ENCODE peak calls at places on chromosomes 13 and 19, in nine cellular contexts. H is stomach; Z is tibial artery; L is hepatocyte; A is thoracic aorta; K is transverse colon; W is SK-N-SH; Q is uterus; P is CD8-positive, alpha-beta memory T cell. Y is an unnamed sample. For H3K4me1, the result is how much of the 10 kb centered on the place peaks cover.

GRCh38 chr19:14517840-14518505 is at the start of gene DNAJB1:
- DNase-seq in H (peak), Z (peak), L (peak), A (no peak), K (peak), W (peak), Q (peak), P (peak), Y (peak)

GRCh38 chr13:51229731-51230130 is 7.5 kb downstream of the FAM124A start:
- DNase-seq in H (no peak), Z (no peak), L (no peak), A (no peak), K (no peak), W (no peak), Q (no peak), P (no peak), Y (no peak)

GRCh38 chr13:73429691-73430090 is 370.9 kb downstream of the KLF5 start:
- DNase-seq in H (no peak), Z (no peak), L (no peak), A (no peak), K (no peak), W (no peak), Q (no peak), P (no peak), Y (peak)

GRCh38 chr19:55459950-55460657 is 1.3 kb downstream of the ISOC2 start:
- DNase-seq in H (no peak), Z (no peak), L (no peak), A (no peak), K (no peak), W (peak), Q (no peak), P (no peak), Y (peak)

GRCh38 chr19:47704656-47705055 is 8.6 kb upstream of the EHD2 start:
- DNase-seq in H (no peak), Z (no peak), L (no peak), A (no peak), K (no peak), W (no peak), Q (no peak), P (no peak), Y (no peak)

GRCh38 chr19:45311640-45312039 is 11.0 kb downstream of the CKM start:
- DNase-seq in H (no peak), Z (no peak), L (no peak), A (no peak), K (no peak), W (no peak), Q (no peak), P (no peak), Y (no peak)

GRCh38 chr19:23407597-23407996 is 12.3 kb upstream of the ZNF91 start:
- DNase-seq in H (no peak), Z (no peak), L (no peak), A (no peak), K (no peak), W (no peak), Q (no peak), P (no peak), Y (peak)

GRCh38 chr13:23586336-23586735 is 16.1 kb downstream of the TNFRSF19 start:
- DNase-seq in H (no peak), Z (no peak), L (no peak), A (no peak), K (no peak), W (no peak), Q (no peak), P (no peak), Y (no peak)

GRCh38 chr13:42396501-42396900 is 124.5 kb downstream of the AKAP11 start:
- DNase-seq in H (no peak), Z (no peak), L (no peak), A (no peak), K (no peak), W (no peak), Q (no peak), P (peak), Y (no peak)

GRCh38 chr19:50387176-50387867 is 3.2 kb downstream of the POLD1 start:
- DNase-seq in H (no peak), Z (no peak), L (no peak), A (no peak), K (no peak), W (no peak), Q (no peak), P (no peak), Y (peak)

GRCh38 chr19:45772130-45772880 is 3.3 kb upstream of the SIX5 start:
- DNase-seq in H (peak), Z (no peak), L (no peak), A (no peak), K (no peak), W (no peak), Q (no peak), P (no peak), Y (no peak)

GRCh38 chr13:27634231-27634630 is 12.5 kb downstream of the POLR1D start:
- DNase-seq in H (no peak), Z (no peak), L (no peak), A (no peak), K (no peak), W (no peak), Q (no peak), P (no peak), Y (no peak)

GRCh38 chr19:13100871-13101589 is 1.6 kb downstream of the LYL1 start:
- DNase-seq in H (no peak), Z (peak), L (no peak), A (no peak), K (no peak), W (no peak), Q (no peak), P (no peak), Y (no peak)

GRCh38 chr19:19170053-19170945 is at the start of gene MEF2B:
- DNase-seq in H (peak), Z (no peak), L (peak), A (no peak), K (peak), W (peak), Q (peak), P (peak), Y (peak)

GRCh38 chr13:91655731-91656130 is 257.3 kb downstream of the GPC5 start:
- DNase-seq in H (no peak), Z (no peak), L (no peak), A (no peak), K (no peak), W (no peak), Q (no peak), P (no peak), Y (no peak)

GRCh38 chr13:49444517-49445395 is 682 bp downstream of the SETDB2 start:
- DNase-seq in H (no peak), Z (no peak), L (peak), A (no peak), K (peak), W (peak), Q (no peak), P (peak), Y (peak)

GRCh38 chr19:12244370-12244769 is 50.3 kb downstream of the ZNF44 start:
- DNase-seq in H (no peak), Z (no peak), L (no peak), A (no peak), K (no peak), W (no peak), Q (no peak), P (no peak), Y (no peak)

GRCh38 chr13:113364933-113365371 is 1.0 kb upstream of the GRTP1 start:
- DNase-seq in H (no peak), Z (peak), L (no peak), A (no peak), K (no peak), W (peak), Q (peak), P (no peak), Y (no peak)

GRCh38 chr19:29378543-29379105 is 147.2 kb upstream of the VSTM2B start:
- DNase-seq in H (no peak), Z (peak), L (no peak), A (no peak), K (no peak), W (no peak), Q (no peak), P (no peak), Y (no peak)

GRCh38 chr19:2478756-2479555 is 3.0 kb downstream of the GADD45B start:
- DNase-seq in H (peak), Z (peak), L (peak), A (peak), K (peak), W (no peak), Q (peak), P (peak), Y (peak)

GRCh38 chr19:48393559-48394330 is at the start of gene GRIN2D:
- DNase-seq in H (no peak), Z (no peak), L (peak), A (no peak), K (peak), W (peak), Q (no peak), P (no peak), Y (peak)

GRCh38 chr13:51797664-51798488 is 6.1 kb downstream of the DHRS12 start:
- DNase-seq in H (peak), Z (no peak), L (peak), A (no peak), K (peak), W (peak), Q (peak), P (peak), Y (peak)

GRCh38 chr19:41871573-41872383 is 5.3 kb upstream of the CD79A start:
- DNase-seq in H (no peak), Z (no peak), L (no peak), A (no peak), K (peak), W (peak), Q (no peak), P (peak), Y (no peak)
- H3K4me1 ChIP-seq in H (half or more), Z (under half), L (under half), A (under half), K (half or more), W (under half), Q (under half), P (half or more), Y (under half)

GRCh38 chr13:98584668-98585397 is 7.9 kb upstream of the STK24 start:
- DNase-seq in H (no peak), Z (no peak), L (no peak), A (no peak), K (no peak), W (no peak), Q (no peak), P (no peak), Y (no peak)
- H3K27ac ChIP-seq in H (no peak), Z (peak), L (no peak), A (peak), K (peak), W (no peak), Q (no peak), P (no peak), Y (no peak)

GRCh38 chr19:58556633-58557252 is 1.7 kb downstream of the UBE2M start:
- DNase-seq in H (no peak), Z (peak), L (no peak), A (no peak), K (no peak), W (no peak), Q (no peak), P (no peak), Y (no peak)

GRCh38 chr19:58559275-58560006 is 1.0 kb upstream of the UBE2M start:
- DNase-seq in H (peak), Z (peak), L (peak), A (peak), K (peak), W (peak), Q (peak), P (peak), Y (peak)

GRCh38 chr19:58557253-58558065 is 952 bp downstream of the UBE2M start:
- DNase-seq in H (no peak), Z (peak), L (peak), A (no peak), K (no peak), W (no peak), Q (no peak), P (no peak), Y (no peak)

GRCh38 chr19:58558623-58559274 is 338 bp upstream of the UBE2M start:
- DNase-seq in H (peak), Z (peak), L (peak), A (peak), K (peak), W (peak), Q (peak), P (peak), Y (peak)

DNA sequence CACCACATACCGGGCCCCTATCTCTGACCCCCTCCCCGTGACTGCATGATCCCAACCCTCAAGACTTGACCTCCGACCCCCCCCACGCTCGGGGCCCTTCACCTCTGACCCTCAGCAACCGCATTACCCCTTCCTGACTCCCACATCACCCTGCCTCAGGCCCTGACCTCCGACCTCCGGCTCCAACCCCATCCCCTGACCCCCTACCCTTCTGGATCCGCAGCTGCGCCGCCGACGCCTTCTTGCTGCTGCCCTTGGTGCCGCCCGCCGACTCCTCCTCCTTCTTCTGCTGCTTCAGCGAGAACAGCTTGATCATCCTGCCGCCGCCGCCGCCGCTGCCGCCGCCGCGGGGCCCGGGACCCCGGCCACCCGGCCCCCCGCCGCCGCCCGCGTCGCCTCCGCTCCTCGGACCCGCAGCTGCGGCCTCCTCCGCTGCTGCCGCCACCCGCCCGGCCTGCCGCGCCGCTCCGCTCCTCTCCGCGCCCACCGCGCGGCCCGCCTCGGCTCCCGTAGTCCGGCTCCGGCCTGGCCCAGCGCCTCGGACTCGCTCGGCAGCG is at the start of gene UBE2M:
- DNase-seq in H (peak), Z (peak), L (peak), A (no peak), K (peak), W (no peak), Q (peak), P (peak), Y (peak)
- H3K4me1 ChIP-seq in H (half or more), Z (half or more), L (under half), A (under half), K (half or more), W (half or more), Q (under half), P (half or more), Y (under half)

GRCh38 chr13:40749327-40749726 is 21.7 kb downstream of the MRPS31 start:
- DNase-seq in H (no peak), Z (no peak), L (no peak), A (no peak), K (no peak), W (no peak), Q (no peak), P (no peak), Y (no peak)

GRCh38 chr13:40756042-40756441 is 14.9 kb downstream of the MRPS31 start:
- DNase-seq in H (no peak), Z (no peak), L (no peak), A (no peak), K (no peak), W (no peak), Q (no peak), P (no peak), Y (no peak)

GRCh38 chr13:40758811-40759210 is 12.2 kb downstream of the MRPS31 start:
- DNase-seq in H (no peak), Z (no peak), L (no peak), A (no peak), K (no peak), W (no peak), Q (no peak), P (no peak), Y (no peak)

GRCh38 chr13:40755082-40755755 is 15.8 kb downstream of the MRPS31 start:
- DNase-seq in H (no peak), Z (no peak), L (no peak), A (no peak), K (peak), W (no peak), Q (no peak), P (no peak), Y (no peak)
- H3K27ac ChIP-seq in H (no peak), Z (no peak), L (no peak), A (no peak), K (peak), W (no peak), Q (no peak), P (no peak), Y (no peak)

GRCh38 chr19:10567696-10568443 is 909 bp downstream of the CDKN2D start:
- DNase-seq in H (no peak), Z (no peak), L (no peak), A (no peak), K (no peak), W (no peak), Q (no peak), P (no peak), Y (no peak)
- H3K4me1 ChIP-seq in H (half or more), Z (under half), L (under half), A (under half), K (half or more), W (under half), Q (under half), P (under half), Y (under half)

DNA sequence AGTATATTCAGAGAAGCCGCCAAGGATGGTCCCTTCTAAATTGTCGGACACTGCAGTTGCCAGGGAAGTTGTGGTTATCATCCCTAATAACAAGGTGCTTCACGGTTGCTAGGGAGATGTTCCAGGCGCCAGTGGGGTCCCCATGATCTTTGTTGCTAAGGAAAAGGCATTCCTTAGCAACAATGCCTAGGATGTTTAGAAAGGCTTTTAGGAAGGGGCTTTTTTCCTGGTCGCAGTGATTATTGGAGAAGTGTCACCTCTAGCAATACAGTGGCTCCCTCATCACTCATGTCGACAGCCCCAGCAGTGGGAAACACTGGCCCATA is 6.3 kb upstream of the TMC4 start:
- DNase-seq in H (no peak), Z (no peak), L (no peak), A (no peak), K (no peak), W (no peak), Q (no peak), P (no peak), Y (no peak)
- H3K27ac ChIP-seq in H (no peak), Z (no peak), L (no peak), A (no peak), K (no peak), W (no peak), Q (no peak), P (no peak), Y (no peak)

DNA sequence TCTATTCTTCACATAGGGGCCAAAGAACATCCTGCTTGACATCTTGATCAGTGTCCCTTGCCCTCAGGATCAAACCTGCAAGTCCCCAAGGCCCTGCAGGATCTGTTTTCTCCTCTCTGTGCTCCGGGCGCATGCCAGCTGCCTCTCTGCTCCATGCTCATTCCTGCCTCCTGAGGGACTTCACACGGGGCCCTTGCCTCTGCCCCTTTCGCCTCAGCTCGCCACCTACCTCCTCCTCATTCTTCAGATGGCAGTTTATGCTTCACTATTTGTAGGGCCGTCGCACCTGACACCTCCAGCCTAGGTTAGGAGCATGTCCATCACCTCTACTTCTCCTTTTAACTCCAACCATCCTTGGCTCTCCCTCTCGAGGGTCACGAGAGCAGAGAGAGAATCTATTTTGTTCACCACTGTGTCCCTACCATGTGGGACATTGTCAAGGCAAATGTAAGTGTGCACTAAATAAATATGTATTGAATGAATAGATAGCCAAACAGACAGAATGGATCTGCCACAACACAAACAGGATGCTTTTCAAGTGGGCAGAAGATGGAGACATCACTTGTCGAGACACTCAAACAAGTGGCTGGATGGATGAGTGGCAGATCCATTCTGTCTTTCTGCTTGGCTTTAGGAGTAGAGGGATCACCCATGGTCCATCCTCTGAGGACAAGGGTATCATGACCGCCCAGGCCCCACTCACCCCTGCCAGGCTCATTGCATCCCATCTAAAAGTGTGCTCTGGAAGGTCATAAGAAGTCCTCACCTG is 29.6 kb downstream of the ACTN4 start:
- DNase-seq in H (no peak), Z (no peak), L (no peak), A (no peak), K (no peak), W (no peak), Q (no peak), P (no peak), Y (no peak)
- H3K4me1 ChIP-seq in H (half or more), Z (half or more), L (half or more), A (under half), K (half or more), W (under half), Q (under half), P (half or more), Y (under half)

GRCh38 chr19:5308471-5309437 is 31.9 kb downstream of the PTPRS start:
- DNase-seq in H (peak), Z (peak), L (peak), A (peak), K (peak), W (peak), Q (peak), P (no peak), Y (no peak)

GRCh38 chr19:5307655-5308054 is 33.0 kb downstream of the PTPRS start:
- DNase-seq in H (no peak), Z (no peak), L (no peak), A (no peak), K (no peak), W (no peak), Q (no peak), P (no peak), Y (no peak)

GRCh38 chr19:5312058-5312457 is 28.6 kb downstream of the PTPRS start:
- DNase-seq in H (no peak), Z (no peak), L (no peak), A (no peak), K (no peak), W (no peak), Q (no peak), P (no peak), Y (no peak)

GRCh38 chr19:5306531-5306930 is 34.1 kb downstream of the PTPRS start:
- DNase-seq in H (no peak), Z (no peak), L (no peak), A (no peak), K (no peak), W (no peak), Q (no peak), P (no peak), Y (no peak)

GRCh38 chr19:5309438-5310204 is 31.0 kb downstream of the PTPRS start:
- DNase-seq in H (no peak), Z (no peak), L (no peak), A (no peak), K (no peak), W (peak), Q (no peak), P (no peak), Y (no peak)
- H3K27ac ChIP-seq in H (peak), Z (peak), L (no peak), A (peak), K (peak), W (peak), Q (peak), P (no peak), Y (no peak)